ENCODE peak calls at places on chromosomes 5 and 9, in four cellular contexts. One of them, this sample, is unnamed.

GRCh38 chr5:66840527-66841013 is 244.4 kb downstream of the MAST4 start:
- DNase-seq in K562: no peak
- DNase-seq in H1: no peak
- DNase-seq in HepG2: peak; percentile 29
- DNase-seq in this sample: no peak

GRCh38 chr9:89756891-89757537 is 152.2 kb downstream of the GADD45G start:
- DNase-seq in K562: no peak
- DNase-seq in H1: no peak
- DNase-seq in HepG2: no peak
- DNase-seq in this sample: no peak

GRCh38 chr9:134268308-134268724 is 57.9 kb upstream of the RXRA start:
- DNase-seq in K562: no peak
- DNase-seq in H1: no peak
- DNase-seq in HepG2: peak; percentile 16
- DNase-seq in this sample: no peak

GRCh38 chr5:11037080-11037479 is 276.0 kb upstream of the DAP start:
- DNase-seq in K562: no peak
- DNase-seq in H1: no peak
- DNase-seq in HepG2: no peak
- DNase-seq in this sample: no peak

GRCh38 chr9:33254211-33254610 is 10.3 kb downstream of the BAG1 start:
- DNase-seq in K562: no peak
- DNase-seq in H1: no peak
- DNase-seq in HepG2: no peak
- DNase-seq in this sample: no peak

GRCh38 chr9:128706045-128706444 is 3.7 kb downstream of the PKN3 start:
- DNase-seq in K562: no peak
- DNase-seq in H1: no peak
- DNase-seq in HepG2: no peak
- DNase-seq in this sample: no peak

GRCh38 chr5:160263326-160263850 is 34.1 kb downstream of the FABP6 start:
- DNase-seq in K562: no peak
- DNase-seq in H1: no peak
- DNase-seq in HepG2: no peak
- DNase-seq in this sample: no peak

GRCh38 chr5:3348576-3349535 is 246.8 kb upstream of the IRX1 start:
- DNase-seq in K562: no peak
- DNase-seq in H1: no peak
- DNase-seq in HepG2: no peak
- DNase-seq in this sample: no peak

GRCh38 chr5:131818001-131818724 is 21.3 kb upstream of the FNIP1 start:
- DNase-seq in K562: no peak
- DNase-seq in H1: no peak
- DNase-seq in HepG2: no peak
- DNase-seq in this sample: no peak

GRCh38 chr9:75054373-75055001 is 26.4 kb upstream of the CARNMT1 start:
- DNase-seq in K562: no peak
- DNase-seq in H1: no peak
- DNase-seq in HepG2: peak; percentile 29
- DNase-seq in this sample: no peak

GRCh38 chr9:91847576-91847975 is 102.5 kb downstream of the ROR2 start:
- DNase-seq in K562: no peak
- DNase-seq in H1: no peak
- DNase-seq in HepG2: no peak
- DNase-seq in this sample: no peak

GRCh38 chr5:89916131-89916530 is 493.4 kb downstream of the CETN3 start:
- DNase-seq in K562: no peak
- DNase-seq in H1: no peak
- DNase-seq in HepG2: no peak
- DNase-seq in this sample: no peak

GRCh38 chr9:134871941-134872340 is 8.7 kb upstream of the FCN2 start:
- DNase-seq in K562: no peak
- DNase-seq in H1: no peak
- DNase-seq in HepG2: no peak
- DNase-seq in this sample: no peak

GRCh38 chr5:137350791-137351190 is 148.3 kb downstream of the SPOCK1 start:
- DNase-seq in K562: no peak
- DNase-seq in H1: no peak
- DNase-seq in HepG2: no peak
- DNase-seq in this sample: no peak

GRCh38 chr5:109844148-109844547 is 154.4 kb downstream of the MAN2A1 start:
- DNase-seq in K562: peak; percentile 18
- DNase-seq in H1: no peak
- DNase-seq in HepG2: no peak
- DNase-seq in this sample: peak; percentile 13

GRCh38 chr5:122403965-122404364 is 91.9 kb downstream of the SNCAIP start:
- DNase-seq in K562: no peak
- DNase-seq in H1: no peak
- DNase-seq in HepG2: no peak
- DNase-seq in this sample: no peak

GRCh38 chr5:132481243-132482211 is 9.0 kb downstream of the IRF1 start:
- DNase-seq in K562: no peak
- DNase-seq in H1: no peak
- DNase-seq in HepG2: no peak
- DNase-seq in this sample: no peak

GRCh38 chr5:7321724-7322123 is 74.2 kb upstream of the ADCY2 start:
- DNase-seq in K562: no peak
- DNase-seq in H1: no peak
- DNase-seq in HepG2: no peak
- DNase-seq in this sample: no peak

GRCh38 chr5:175820230-175820629 is 51.1 kb upstream of the CPLX2 start:
- DNase-seq in K562: no peak
- DNase-seq in H1: no peak
- DNase-seq in HepG2: no peak
- DNase-seq in this sample: no peak

GRCh38 chr5:133602829-133603380 is 9.4 kb downstream of the FSTL4 start:
- DNase-seq in K562: no peak
- DNase-seq in H1: no peak
- DNase-seq in HepG2: no peak
- DNase-seq in this sample: no peak

GRCh38 chr5:1208743-1209551 is 7.6 kb downstream of the SLC6A19 start:
- DNase-seq in K562: peak; percentile 55
- DNase-seq in H1: no peak
- DNase-seq in HepG2: no peak
- DNase-seq in this sample: peak; percentile 40

GRCh38 chr9:33263936-33264472 is 504 bp downstream of the BAG1 start:
- DNase-seq in K562: no peak
- DNase-seq in H1: no peak
- DNase-seq in HepG2: peak; percentile 10
- DNase-seq in this sample: no peak

GRCh38 chr9:92986175-92987110 is 39.1 kb downstream of the FGD3 start:
- DNase-seq in K562: peak; percentile 25
- DNase-seq in H1: no peak
- DNase-seq in HepG2: no peak
- DNase-seq in this sample: no peak

GRCh38 chr9:92990461-92990860 is 43.1 kb downstream of the FGD3 start:
- DNase-seq in K562: no peak
- DNase-seq in H1: no peak
- DNase-seq in HepG2: no peak
- DNase-seq in this sample: no peak

GRCh38 chr9:92989561-92989960 is 42.2 kb downstream of the FGD3 start:
- DNase-seq in K562: no peak
- DNase-seq in H1: no peak
- DNase-seq in HepG2: peak; percentile 37
- DNase-seq in this sample: no peak

GRCh38 chr9:92984976-92985375 is 37.7 kb downstream of the FGD3 start:
- DNase-seq in K562: no peak
- DNase-seq in H1: no peak
- DNase-seq in HepG2: no peak
- DNase-seq in this sample: no peak

DNA sequence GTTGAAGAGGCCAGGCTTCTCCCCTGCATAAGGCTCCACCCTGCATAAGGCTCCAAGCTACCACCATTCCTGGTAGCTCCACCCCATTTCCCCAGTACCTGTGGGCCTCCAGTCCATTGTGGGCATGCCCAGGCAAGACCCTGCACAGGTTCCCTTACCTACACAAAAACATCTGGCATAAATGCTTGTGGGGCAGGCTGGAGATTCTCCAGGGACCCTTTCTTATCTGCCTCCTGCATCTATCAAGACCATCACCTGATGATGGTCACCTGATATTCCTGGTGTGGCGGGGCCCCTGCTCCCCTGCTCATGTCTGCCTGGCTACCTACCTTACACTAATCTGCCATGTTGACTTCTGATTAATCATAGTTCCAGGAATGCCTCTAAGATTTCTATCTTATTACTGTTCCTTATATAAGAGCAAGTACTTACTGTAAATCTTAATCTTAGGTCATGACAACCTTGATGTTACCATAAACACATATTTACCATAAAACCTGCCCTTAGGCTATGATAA is 41.0 kb downstream of the FGD3 start:
- DNase-seq in K562: no peak
- DNase-seq in H1: no peak
- DNase-seq in HepG2: no peak
- DNase-seq in this sample: no peak
- TF ChIP-seq RNF2 in K562: no peak
- TF ChIP-seq RNF2 in H1: no peak
- TF ChIP-seq RNF2 in HepG2: no peak
- TF ChIP-seq RNF2 in this sample: no peak

DNA sequence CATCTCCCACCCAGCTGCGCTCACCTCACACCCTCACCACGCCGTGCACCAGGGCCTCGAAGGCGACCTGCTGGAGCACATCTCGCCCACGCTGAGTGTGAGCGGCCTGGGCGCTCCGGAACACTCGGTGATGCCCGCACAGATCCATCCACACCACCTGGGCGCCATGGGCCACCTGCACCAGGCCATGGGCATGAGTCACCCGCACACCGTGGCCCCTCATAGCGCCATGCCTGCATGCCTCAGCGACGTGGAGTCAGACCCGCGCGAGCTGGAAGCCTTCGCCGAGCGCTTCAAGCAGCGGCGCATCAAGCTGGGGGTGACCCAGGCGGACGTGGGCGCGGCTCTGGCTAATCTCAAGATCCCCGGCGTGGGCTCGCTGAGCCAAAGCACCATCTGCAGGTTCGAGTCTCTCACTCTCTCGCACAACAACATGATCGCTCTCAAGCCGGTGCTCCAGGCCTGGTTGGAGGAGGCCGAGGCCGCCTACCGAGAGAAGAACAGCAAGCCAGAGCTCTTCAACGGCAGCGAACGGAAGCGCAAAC is 1.1 kb downstream of the POU4F3 start:
- DNase-seq in K562: no peak
- DNase-seq in H1: no peak
- DNase-seq in HepG2: no peak
- DNase-seq in this sample: no peak
- TF ChIP-seq RNF2 in K562: no peak
- TF ChIP-seq RNF2 in H1: peak; percentile 84
- TF ChIP-seq RNF2 in HepG2: no peak
- TF ChIP-seq RNF2 in this sample: no peak

GRCh38 chr9:71819115-71819739 is 50.9 kb upstream of the CEMIP2 start:
- DNase-seq in K562: peak; percentile 19
- DNase-seq in H1: no peak
- DNase-seq in HepG2: peak; percentile 16
- DNase-seq in this sample: peak; percentile 37
- TF ChIP-seq RNF2 in K562: no peak
- TF ChIP-seq RNF2 in H1: no peak
- TF ChIP-seq RNF2 in HepG2: no peak
- TF ChIP-seq RNF2 in this sample: no peak

GRCh38 chr5:14417232-14417730 is 164.3 kb upstream of the OTULINL start:
- DNase-seq in K562: no peak
- DNase-seq in H1: no peak
- DNase-seq in HepG2: no peak
- DNase-seq in this sample: no peak
- TF ChIP-seq RNF2 in K562: no peak
- TF ChIP-seq RNF2 in H1: no peak
- TF ChIP-seq RNF2 in HepG2: no peak
- TF ChIP-seq RNF2 in this sample: no peak

DNA sequence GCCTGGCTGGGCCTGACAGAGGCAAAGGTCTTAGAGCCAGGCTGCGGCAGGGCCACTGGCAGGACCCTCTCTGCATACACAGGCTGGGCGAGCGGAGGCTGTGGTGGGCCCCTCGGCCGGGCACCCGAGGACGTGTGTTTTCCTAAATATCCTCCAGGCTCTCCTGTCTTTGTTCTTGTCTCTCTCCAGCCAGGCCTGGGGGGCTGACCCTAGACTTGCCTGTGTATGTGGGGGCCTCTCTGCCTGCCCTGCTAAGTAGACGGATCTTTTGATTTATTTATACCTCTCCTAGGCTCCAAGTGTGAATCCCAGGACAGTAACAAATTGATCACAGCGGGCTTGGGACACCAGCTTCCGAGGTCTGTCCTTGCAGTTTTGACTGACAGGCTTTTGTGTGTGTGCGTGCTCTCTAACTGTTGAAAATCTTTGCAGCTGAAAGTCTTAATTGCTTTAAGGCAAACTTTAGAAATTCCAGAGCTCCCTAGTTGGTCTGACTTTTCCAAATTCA is 1.1 kb downstream of the NEK6 start:
- DNase-seq in K562: peak; percentile 19
- DNase-seq in H1: no peak
- DNase-seq in HepG2: peak; percentile 23
- DNase-seq in this sample: no peak
- TF ChIP-seq RNF2 in K562: no peak
- TF ChIP-seq RNF2 in H1: no peak
- TF ChIP-seq RNF2 in HepG2: no peak
- TF ChIP-seq RNF2 in this sample: no peak

GRCh38 chr5:25028994-25029393 is 384.2 kb upstream of the CDH10 start:
- DNase-seq in K562: no peak
- DNase-seq in H1: no peak
- DNase-seq in HepG2: no peak
- DNase-seq in this sample: no peak
- TF ChIP-seq RNF2 in K562: no peak
- TF ChIP-seq RNF2 in H1: no peak
- TF ChIP-seq RNF2 in HepG2: no peak
- TF ChIP-seq RNF2 in this sample: no peak

This sample was measured in A549.